ENCODE peak calls at places on chromosomes 7 and 10, in six cellular contexts. D is activated effector memory CD4-positive, alpha-beta T cell treated with Interleukin-2 at 50 U/mL for 16 hours; Q is Caki2; S is right cardiac atrium; H is C1 segment of cervical spinal cord; K is fibroblast of gingiva. V is an unnamed sample.

GRCh38 chr7:100607111-100607510 is 4.9 kb downstream of the PCOLCE start:
- DNase-seq in D (no peak), Q (peak), S (no peak), H (no peak), K (no peak), V (no peak)

GRCh38 chr10:44864042-44864436 is 47.1 kb upstream of the TMEM72 start:
- DNase-seq in D (no peak), Q (no peak), S (no peak), H (no peak), K (no peak), V (peak)

GRCh38 chr7:30789334-30789711 is 18.1 kb downstream of the MINDY4 start:
- DNase-seq in D (no peak), Q (no peak), S (peak), H (no peak), K (peak), V (no peak)

GRCh38 chr7:93119191-93119905 is 1.6 kb upstream of the SAMD9 start:
- DNase-seq in D (no peak), Q (no peak), S (no peak), H (no peak), K (no peak), V (no peak)

GRCh38 chr10:110363572-110364411 is 59.1 kb upstream of the SMNDC1 start:
- DNase-seq in D (peak), Q (no peak), S (no peak), H (no peak), K (no peak), V (no peak)

GRCh38 chr7:95026421-95027072 is 119.2 kb downstream of the PPP1R9A start:
- DNase-seq in D (no peak), Q (no peak), S (no peak), H (no peak), K (no peak), V (peak)

GRCh38 chr7:95609277-95609971 is 13.1 kb upstream of the PDK4 start:
- DNase-seq in D (no peak), Q (no peak), S (peak), H (no peak), K (peak), V (peak)

GRCh38 chr7:92075455-92076158 is 58.7 kb downstream of the CYP51A1 start:
- DNase-seq in D (no peak), Q (no peak), S (no peak), H (no peak), K (no peak), V (no peak)

GRCh38 chr7:38169862-38170261 is 8.2 kb upstream of the STARD3NL start:
- DNase-seq in D (no peak), Q (peak), S (peak), H (no peak), K (peak), V (no peak)

GRCh38 chr10:119371704-119372663 is 164.6 kb downstream of the GRK5 start:
- DNase-seq in D (no peak), Q (no peak), S (no peak), H (no peak), K (no peak), V (peak)

GRCh38 chr10:103745264-103746247 is 109.8 kb downstream of the SH3PXD2A start:
- DNase-seq in D (peak), Q (no peak), S (no peak), H (no peak), K (no peak), V (peak)

GRCh38 chr10:101725843-101726242 is 30.9 kb upstream of the FBXW4 start:
- DNase-seq in D (no peak), Q (no peak), S (no peak), H (no peak), K (no peak), V (no peak)

GRCh38 chr7:134613623-134614347 is 32.9 kb upstream of the BPGM start:
- DNase-seq in D (no peak), Q (peak), S (no peak), H (no peak), K (peak), V (peak)

GRCh38 chr7:94393251-94393758 is 1.4 kb upstream of the COL1A2 start:
- DNase-seq in D (no peak), Q (no peak), S (no peak), H (no peak), K (peak), V (peak)

GRCh38 chr7:116652793-116653192 is 19.2 kb upstream of the MET start:
- DNase-seq in D (no peak), Q (no peak), S (no peak), H (no peak), K (no peak), V (no peak)

GRCh38 chr7:47078241-47078640 is 503.7 kb downstream of the TNS3 start:
- DNase-seq in D (no peak), Q (no peak), S (no peak), H (no peak), K (no peak), V (no peak)

GRCh38 chr10:19164461-19164860 is 115.9 kb downstream of the MALRD1 start:
- DNase-seq in D (no peak), Q (no peak), S (no peak), H (no peak), K (no peak), V (no peak)

GRCh38 chr10:21292763-21293517 is 232.5 kb downstream of the SKIDA1 start:
- DNase-seq in D (no peak), Q (peak), S (peak), H (no peak), K (peak), V (peak)

GRCh38 chr7:91565499-91566331 is 301.5 kb downstream of the FZD1 start:
- DNase-seq in D (no peak), Q (no peak), S (no peak), H (no peak), K (peak), V (no peak)

GRCh38 chr10:82148764-82149163 is 273.8 kb downstream of the NRG3 start:
- DNase-seq in D (no peak), Q (no peak), S (no peak), H (no peak), K (no peak), V (no peak)

GRCh38 chr10:69498711-69499471 is 47.6 kb downstream of the TSPAN15 start:
- DNase-seq in D (no peak), Q (no peak), S (no peak), H (no peak), K (no peak), V (peak)

GRCh38 chr10:88546462-88546861 is 36.7 kb downstream of the RNLS start:
- DNase-seq in D (no peak), Q (no peak), S (no peak), H (no peak), K (peak), V (no peak)

GRCh38 chr10:75276029-75276872 is 40.5 kb upstream of the COMTD1 start:
- DNase-seq in D (no peak), Q (no peak), S (peak), H (no peak), K (no peak), V (no peak)

GRCh38 chr7:98670186-98670585 is 53.1 kb downstream of the NPTX2 start:
- DNase-seq in D (no peak), Q (no peak), S (no peak), H (no peak), K (no peak), V (no peak)

GRCh38 chr7:12771378-12771877 is 84.0 kb downstream of the ARL4A start:
- DNase-seq in D (no peak), Q (no peak), S (peak), H (no peak), K (peak), V (peak)

GRCh38 chr7:27123477-27124053 is 7.0 kb downstream of the HOXA4 start:
- DNase-seq in D (no peak), Q (peak), S (no peak), H (no peak), K (no peak), V (no peak)

GRCh38 chr10:75211007-75211735 is 575 bp downstream of the VDAC2 start:
- DNase-seq in D (no peak), Q (peak), S (no peak), H (no peak), K (peak), V (no peak)

GRCh38 chr7:81776159-81776558 is 6.3 kb upstream of the HGF start:
- DNase-seq in D (no peak), Q (no peak), S (no peak), H (no peak), K (no peak), V (no peak)

GRCh38 chr10:78657622-78658165 is 411.1 kb upstream of the ZMIZ1 start:
- DNase-seq in D (peak), Q (no peak), S (peak), H (no peak), K (peak), V (peak)

GRCh38 chr10:132149917-132150316 is 36.8 kb upstream of the DPYSL4 start:
- DNase-seq in D (no peak), Q (no peak), S (no peak), H (no peak), K (no peak), V (peak)

GRCh38 chr10:94546616-94547175 is 1.1 kb downstream of the HELLS start:
- DNase-seq in D (no peak), Q (peak), S (no peak), H (no peak), K (peak), V (no peak)

V was measured in heart left ventricle.